ENCODE peak calls at places on chromosomes 5 and 9, in eight cellular contexts. C is CD4-positive, alpha-beta T cell; J is lower leg skin; Y is K562; M is stomach; A is BJ; O is D721Med; H is IMR-90. I is an unnamed sample.

GRCh38 chr9:134525841-134526797 is 115.5 kb upstream of the COL5A1 start:
- DNase-seq in C (no peak), J (no peak), Y (no peak), M (peak), A (no peak), O (no peak), H (no peak), I (peak)

GRCh38 chr5:145811834-145812625 is 23.1 kb downstream of the PRELID2 start:
- DNase-seq in C (no peak), J (no peak), Y (no peak), M (no peak), A (no peak), O (no peak), H (peak), I (peak)

GRCh38 chr9:26158631-26159150 is 480.4 kb upstream of the TUSC1 start:
- DNase-seq in C (no peak), J (no peak), Y (no peak), M (no peak), A (no peak), O (no peak), H (no peak), I (no peak)

GRCh38 chr5:1375871-1376850 is 31.3 kb upstream of the CLPTM1L start:
- DNase-seq in C (no peak), J (no peak), Y (no peak), M (no peak), A (no peak), O (no peak), H (no peak), I (no peak)

GRCh38 chr5:146378981-146379380 is 40.3 kb downstream of the POU4F3 start:
- DNase-seq in C (no peak), J (no peak), Y (no peak), M (no peak), A (no peak), O (no peak), H (no peak), I (no peak)

GRCh38 chr5:72076901-72077300 is 30.4 kb upstream of the MAP1B start:
- DNase-seq in C (no peak), J (no peak), Y (no peak), M (no peak), A (no peak), O (no peak), H (no peak), I (no peak)

GRCh38 chr5:179819296-179820126 is 1.2 kb upstream of the SQSTM1 start:
- DNase-seq in C (no peak), J (peak), Y (peak), M (peak), A (no peak), O (no peak), H (peak), I (peak)

GRCh38 chr5:167156446-167156845 is 1135.0 kb upstream of the WWC1 start:
- DNase-seq in C (no peak), J (no peak), Y (no peak), M (no peak), A (no peak), O (no peak), H (no peak), I (no peak)

GRCh38 chr5:97846646-97847045 is 663.6 kb upstream of the RIOK2 start:
- DNase-seq in C (no peak), J (no peak), Y (no peak), M (no peak), A (no peak), O (no peak), H (no peak), I (no peak)

GRCh38 chr9:124894741-124895170 is 32.8 kb downstream of the ARPC5L start:
- DNase-seq in C (peak), J (no peak), Y (peak), M (no peak), A (no peak), O (no peak), H (peak), I (peak)
- TF ChIP-seq CTCF in C (peak), J (no peak), Y (peak), M (no peak), A (peak), O (peak), H (peak), I (peak)

GRCh38 chr5:163005949-163006348 is 431.4 kb upstream of the CCNG1 start:
- DNase-seq in C (no peak), J (no peak), Y (no peak), M (no peak), A (no peak), O (no peak), H (no peak), I (no peak)
- TF ChIP-seq CTCF in C (no peak), J (no peak), Y (no peak), M (no peak), A (no peak), O (no peak), H (no peak), I (peak)

DNA sequence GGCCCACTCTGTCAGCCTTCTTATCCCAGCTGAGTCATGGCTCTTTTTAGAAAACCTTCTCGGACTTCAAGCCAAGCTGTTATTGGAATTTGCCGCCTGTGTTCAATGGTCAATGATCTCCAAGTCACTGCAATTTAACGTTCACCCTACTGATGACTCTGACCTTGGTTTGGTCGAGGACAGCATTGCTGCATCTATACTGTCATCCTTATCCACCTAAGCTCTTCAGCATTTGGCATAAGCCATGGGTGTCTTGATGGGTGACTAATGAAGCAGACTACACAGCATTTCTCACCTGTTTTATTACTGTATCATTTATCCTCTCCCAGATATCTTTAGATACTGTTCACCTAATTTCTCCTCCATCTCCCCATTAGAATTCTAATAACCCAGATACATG is 5.6 kb upstream of the HSPB3 start:
- DNase-seq in C (no peak), J (no peak), Y (no peak), M (no peak), A (no peak), O (no peak), H (no peak), I (no peak)
- TF ChIP-seq CTCF in C (no peak), J (no peak), Y (no peak), M (no peak), A (no peak), O (no peak), H (no peak), I (no peak)

GRCh38 chr5:84477485-84477884 is 92.8 kb upstream of the EDIL3 start:
- DNase-seq in C (no peak), J (no peak), Y (no peak), M (no peak), A (no peak), O (no peak), H (no peak), I (no peak)
- TF ChIP-seq CTCF in C (no peak), J (no peak), Y (no peak), M (no peak), A (no peak), O (no peak), H (no peak), I (no peak)

GRCh38 chr5:90849939-90850338 is 291.3 kb downstream of the ADGRV1 start:
- DNase-seq in C (no peak), J (no peak), Y (no peak), M (no peak), A (no peak), O (no peak), H (no peak), I (no peak)
- TF ChIP-seq CTCF in C (no peak), J (no peak), Y (peak), M (no peak), A (no peak), O (no peak), H (no peak), I (no peak)